ENCODE peak calls at places on chromosomes 5 and 9, in seven cellular contexts. K is HepG2, J is tibial artery, R is GM23248, P is esophagus squamous epithelium, C is dorsolateral prefrontal cortex, Z is GM23338. O is an unnamed sample. For H3K27me3, the result is how much of the 10 kb centered on the place peaks cover.

GRCh38 chr9:2209400-2209799 is 194.3 kb downstream of the SMARCA2 start:
- DNase-seq in K (no peak), R (no peak), C (no peak), J (no peak), P (no peak), Z (no peak), O (no peak)

GRCh38 chr5:6704361-6704851 is 8.8 kb upstream of the TENT4A start:
- DNase-seq in J (peak), C (no peak), R (peak), P (no peak), Z (no peak), K (no peak), O (peak)

GRCh38 chr9:114231218-114232090 is 76.1 kb downstream of the COL27A1 start:
- DNase-seq in Z (no peak), J (no peak), C (no peak), K (no peak), P (no peak), R (no peak), O (no peak)

GRCh38 chr5:111454198-111454606 is 58.1 kb downstream of the STARD4 start:
- DNase-seq in K (no peak), J (no peak), Z (no peak), R (peak), C (no peak), P (no peak), O (no peak)

GRCh38 chr5:150397749-150398431 is 14.8 kb downstream of the CD74 start:
- DNase-seq in Z (no peak), K (no peak), J (no peak), P (no peak), R (no peak), C (no peak), O (no peak)

GRCh38 chr5:160357861-160358411 is 12.5 kb downstream of the C1QTNF2 start:
- DNase-seq in C (no peak), K (no peak), P (no peak), J (peak), Z (no peak), R (peak), O (peak)

GRCh38 chr5:131019601-131020315 is 145.3 kb downstream of the HINT1 start:
- DNase-seq in J (no peak), K (no peak), Z (no peak), C (no peak), P (no peak), R (no peak), O (no peak)

GRCh38 chr5:87944553-87945320 is 323.9 kb downstream of the TMEM161B start:
- DNase-seq in P (no peak), K (no peak), Z (peak), R (no peak), C (peak), J (no peak), O (peak)

GRCh38 chr9:106697799-106698591 is 165.0 kb upstream of the ZNF462 start:
- DNase-seq in R (peak), P (no peak), Z (peak), J (peak), K (no peak), C (peak), O (peak)

GRCh38 chr5:106876665-106877194 is 794.0 kb downstream of the EFNA5 start:
- DNase-seq in R (peak), P (no peak), K (peak), C (no peak), Z (peak), J (no peak), O (no peak)

GRCh38 chr5:106874974-106875373 is 795.8 kb downstream of the EFNA5 start:
- DNase-seq in J (no peak), P (no peak), K (no peak), C (no peak), R (no peak), Z (no peak), O (no peak)

GRCh38 chr5:106876298-106876622 is 794.5 kb downstream of the EFNA5 start:
- DNase-seq in Z (no peak), C (no peak), K (no peak), J (no peak), P (no peak), R (no peak), O (no peak)

GRCh38 chr5:106874531-106874930 is 796.2 kb downstream of the EFNA5 start:
- DNase-seq in K (no peak), R (no peak), Z (no peak), P (no peak), C (no peak), J (no peak), O (no peak)

GRCh38 chr5:106875591-106876297 is 795.0 kb downstream of the EFNA5 start:
- DNase-seq in C (no peak), R (peak), Z (peak), J (no peak), K (peak), P (no peak), O (no peak)
- H3K4me3 ChIP-seq in C (no peak), R (no peak), Z (no peak), J (no peak), K (no peak), P (no peak), O (no peak)

GRCh38 chr5:37838152-37838932 is 1.5 kb downstream of the GDNF start:
- DNase-seq in J (no peak), K (no peak), Z (peak), C (peak), P (no peak), R (peak), O (no peak)

GRCh38 chr5:37840036-37840909 is at the start of gene GDNF:
- DNase-seq in J (no peak), R (peak), P (no peak), Z (peak), C (no peak), K (peak), O (peak)

GRCh38 chr5:37839441-37840035 is 303 bp downstream of the GDNF start:
- DNase-seq in Z (peak), K (peak), R (peak), J (peak), C (peak), P (no peak), O (peak)

GRCh38 chr5:37837101-37838032 is 2.5 kb downstream of the GDNF start:
- DNase-seq in K (no peak), C (peak), P (no peak), Z (peak), J (peak), R (peak), O (peak)

GRCh38 chr5:37838933-37839341 is 904 bp downstream of the GDNF start:
- DNase-seq in J (no peak), Z (peak), C (no peak), P (no peak), K (no peak), R (peak), O (no peak)
- H3K27me3 ChIP-seq in J (under half), Z (half or more), C (half or more), P (under half), K (under half), R (under half), O (under half)

GRCh38 chr9:87500491-87500890 is 2.8 kb downstream of the DAPK1 start:
- DNase-seq in R (peak), P (no peak), Z (no peak), J (no peak), K (no peak), C (no peak), O (no peak)
- H3K4me3 ChIP-seq in R (no peak), P (no peak), Z (peak), J (no peak), K (peak), C (no peak), O (no peak)

GRCh38 chr5:148445578-148445977 is 61.8 kb downstream of the FBXO38 start:
- DNase-seq in C (no peak), Z (no peak), J (no peak), K (no peak), P (no peak), R (no peak), O (no peak)
- H3K27me3 ChIP-seq in C (under half), Z (under half), J (under half), K (under half), P (under half), R (under half), O (under half)

GRCh38 chr9:130371196-130371966 is 73.4 kb upstream of the ASS1 start:
- DNase-seq in J (no peak), P (no peak), C (no peak), R (peak), K (no peak), Z (no peak), O (no peak)
- H3K4me3 ChIP-seq in J (no peak), P (no peak), C (no peak), R (no peak), K (no peak), Z (no peak), O (no peak)

DNA sequence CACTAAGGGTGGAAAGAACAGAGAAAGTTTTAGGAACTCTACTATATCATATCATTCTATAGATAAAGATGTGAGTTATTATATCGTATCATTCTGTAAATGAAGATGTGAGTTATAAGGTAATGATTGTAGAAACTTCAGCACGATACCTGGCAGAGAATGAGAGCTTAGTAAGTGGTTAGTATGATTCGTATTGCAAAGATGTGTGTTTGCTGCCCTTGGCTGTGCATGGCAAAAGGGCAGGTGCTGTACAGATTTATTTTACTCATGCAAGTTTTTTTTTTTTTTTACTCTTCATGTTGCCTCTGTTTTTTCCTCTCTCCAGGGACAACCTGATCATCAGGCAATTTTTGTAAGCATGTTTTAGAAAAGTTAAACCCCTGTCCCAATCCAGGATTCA is 83.3 kb downstream of the EGFLAM start:
- DNase-seq in J (no peak), C (no peak), R (no peak), K (no peak), P (no peak), Z (no peak), O (no peak)
- H3K27me3 ChIP-seq in J (under half), C (under half), R (under half), K (under half), P (under half), Z (under half), O (under half)

DNA sequence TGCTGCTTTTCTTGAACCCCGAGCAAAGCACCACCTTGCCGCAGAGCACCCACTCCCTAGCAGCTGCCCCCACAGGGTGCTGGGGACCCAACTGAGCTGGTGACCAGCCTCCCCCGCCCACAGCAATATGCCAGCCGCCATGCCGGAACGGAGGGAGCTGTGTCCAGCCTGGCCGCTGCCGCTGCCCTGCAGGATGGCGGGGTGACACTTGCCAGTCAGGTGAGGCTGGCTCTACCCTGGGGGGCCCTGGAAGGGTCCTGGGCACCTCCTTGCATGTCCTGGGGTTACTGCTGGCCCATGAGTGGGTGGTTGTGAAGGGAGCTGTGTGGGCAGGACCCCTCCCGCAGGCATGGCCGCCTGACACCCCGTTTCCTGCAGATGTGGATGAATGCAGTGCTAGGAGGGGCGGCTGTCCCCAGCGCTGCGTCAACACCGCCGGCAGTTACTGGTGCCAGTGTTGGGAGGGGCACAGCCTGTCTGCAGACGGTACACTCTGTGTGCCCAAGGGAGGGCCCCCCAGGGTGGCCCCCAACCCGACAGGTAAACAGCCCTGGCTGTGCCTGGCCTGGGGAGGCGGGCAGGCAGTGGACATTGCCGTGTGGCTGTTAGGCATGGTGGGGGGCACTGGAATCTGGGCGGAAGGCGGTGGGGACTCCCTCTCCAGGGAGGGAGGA is 7.2 kb downstream of the EGFL7 start:
- DNase-seq in Z (no peak), J (no peak), R (no peak), P (no peak), C (no peak), K (no peak), O (no peak)
- H3K4me3 ChIP-seq in Z (no peak), J (peak), R (no peak), P (no peak), C (no peak), K (no peak), O (peak)

GRCh38 chr5:37047947-37048346 is 171.4 kb downstream of the NIPBL start:
- DNase-seq in Z (no peak), J (no peak), C (no peak), P (no peak), K (no peak), R (no peak), O (no peak)
- H3K27me3 ChIP-seq in Z (under half), J (under half), C (under half), P (under half), K (under half), R (under half), O (under half)